ENCODE peak calls at places on chromosomes 3 and 15, in six cellular contexts. B, D, T, P, Z and V are unnamed samples.

GRCh38 chr3:147030274-147030673 is 376.1 kb downstream of the ZIC4 start:
- DNase-seq in B (no peak), D (no peak), T (no peak), P (no peak), Z (no peak), V (no peak)

GRCh38 chr3:70981252-70981933 is 602.1 kb downstream of the FOXP1 start:
- DNase-seq in B (no peak), D (no peak), T (no peak), P (no peak), Z (no peak), V (no peak)

GRCh38 chr3:184361532-184361931 is at the start of the genes CLCN2 and POLR2H:
- DNase-seq in B (peak), D (peak), T (peak), P (peak), Z (no peak), V (peak)

GRCh38 chr15:64780600-64781156 is 5.3 kb upstream of the RBPMS2 start:
- DNase-seq in B (no peak), D (no peak), T (no peak), P (no peak), Z (no peak), V (no peak)

GRCh38 chr3:82354181-82354696 is 592.8 kb upstream of the GBE1 start:
- DNase-seq in B (no peak), D (no peak), T (no peak), P (no peak), Z (no peak), V (no peak)

GRCh38 chr3:194632211-194632982 is 822 bp downstream of the TMEM44 start:
- DNase-seq in B (no peak), D (no peak), T (no peak), P (no peak), Z (no peak), V (no peak)

GRCh38 chr3:49377483-49377882 is 19.3 kb upstream of the GPX1 start:
- DNase-seq in B (peak), D (peak), T (no peak), P (no peak), Z (peak), V (no peak)

GRCh38 chr3:147120029-147120428 is 286.3 kb downstream of the ZIC4 start:
- DNase-seq in B (no peak), D (no peak), T (no peak), P (no peak), Z (peak), V (no peak)

GRCh38 chr3:125212509-125213372 is at the start of gene SLC12A8:
- DNase-seq in B (peak), D (no peak), T (no peak), P (no peak), Z (no peak), V (no peak)

GRCh38 chr15:39625856-39626255 is 45.0 kb downstream of the THBS1 start:
- DNase-seq in B (no peak), D (no peak), T (no peak), P (no peak), Z (peak), V (no peak)

GRCh38 chr3:117547956-117548550 is 838.5 kb downstream of the TUSC7 start:
- DNase-seq in B (no peak), D (no peak), T (no peak), P (no peak), Z (peak), V (no peak)

GRCh38 chr3:194539498-194539897 is 52.7 kb upstream of the ATP13A3 start:
- DNase-seq in B (no peak), D (no peak), T (no peak), P (no peak), Z (no peak), V (no peak)

GRCh38 chr3:81003817-81004216 is 757.6 kb downstream of the GBE1 start:
- DNase-seq in B (no peak), D (no peak), T (no peak), P (no peak), Z (no peak), V (peak)

GRCh38 chr15:31268911-31269784 is 57.5 kb upstream of the KLF13 start:
- DNase-seq in B (no peak), D (no peak), T (no peak), P (no peak), Z (no peak), V (no peak)

GRCh38 chr3:151214459-151214858 is 11.4 kb upstream of the GPR171 start:
- DNase-seq in B (no peak), D (no peak), T (no peak), P (no peak), Z (no peak), V (no peak)

GRCh38 chr3:194046995-194047681 is 88.8 kb upstream of the HES1 start:
- DNase-seq in B (no peak), D (no peak), T (no peak), P (no peak), Z (peak), V (no peak)

GRCh38 chr15:64856429-64857145 is 14.9 kb downstream of the PLEKHO2 start:
- DNase-seq in B (no peak), D (no peak), T (no peak), P (no peak), Z (peak), V (no peak)

GRCh38 chr15:79673416-79674123 is 223.2 kb downstream of the MTHFS start:
- DNase-seq in B (peak), D (no peak), T (no peak), P (no peak), Z (peak), V (no peak)

GRCh38 chr3:43998374-43998840 is 243.3 kb upstream of the TOPAZ1 start:
- DNase-seq in B (no peak), D (no peak), T (no peak), P (no peak), Z (no peak), V (no peak)

GRCh38 chr15:63950911-63951481 is 95.3 kb downstream of the DAPK2 start:
- DNase-seq in B (no peak), D (no peak), T (no peak), P (no peak), Z (peak), V (no peak)

GRCh38 chr3:151086484-151087456 is 1.3 kb downstream of the MED12L start:
- DNase-seq in B (peak), D (peak), T (peak), P (peak), Z (peak), V (peak)

GRCh38 chr15:94231728-94232086 is 346 bp downstream of the MCTP2 start:
- DNase-seq in B (peak), D (no peak), T (no peak), P (no peak), Z (no peak), V (no peak)

GRCh38 chr3:115698851-115699535 is 75.7 kb downstream of the GAP43 start:
- DNase-seq in B (no peak), D (no peak), T (no peak), P (no peak), Z (no peak), V (peak)